ENCODE peak calls at places on chromosomes 12 and 14, in four cellular contexts. One of them, this sample, is unnamed.

GRCh38 chr12:39816671-39817185 is 197.1 kb upstream of the ABCD2 start:
- DNase-seq in activated T-cell treated with anti-CD3 and anti-CD28 coated beads for 24 hours: no peak
- DNase-seq in activated gamma-delta T cell treated with Interleukin-2 at 50 U/mL for 16 hours: no peak
- DNase-seq in endodermal cell: no peak
- DNase-seq in this sample: no peak

GRCh38 chr14:74984241-74985027 is 18.3 kb upstream of the EIF2B2 start:
- DNase-seq in activated T-cell treated with anti-CD3 and anti-CD28 coated beads for 24 hours: no peak
- DNase-seq in activated gamma-delta T cell treated with Interleukin-2 at 50 U/mL for 16 hours: no peak
- DNase-seq in endodermal cell: no peak
- DNase-seq in this sample: peak; percentile 40

GRCh38 chr12:96677363-96677762 is 188.0 kb downstream of the CFAP54 start:
- DNase-seq in activated T-cell treated with anti-CD3 and anti-CD28 coated beads for 24 hours: no peak
- DNase-seq in activated gamma-delta T cell treated with Interleukin-2 at 50 U/mL for 16 hours: no peak
- DNase-seq in endodermal cell: no peak
- DNase-seq in this sample: no peak

GRCh38 chr12:103314786-103315185 is 181.0 kb downstream of the C12orf42 start:
- DNase-seq in activated T-cell treated with anti-CD3 and anti-CD28 coated beads for 24 hours: no peak
- DNase-seq in activated gamma-delta T cell treated with Interleukin-2 at 50 U/mL for 16 hours: no peak
- DNase-seq in endodermal cell: no peak
- DNase-seq in this sample: no peak

GRCh38 chr12:118164798-118165486 is 29.0 kb downstream of the PEBP1 start:
- DNase-seq in activated T-cell treated with anti-CD3 and anti-CD28 coated beads for 24 hours: no peak
- DNase-seq in activated gamma-delta T cell treated with Interleukin-2 at 50 U/mL for 16 hours: no peak
- DNase-seq in endodermal cell: peak; percentile 88
- DNase-seq in this sample: peak; percentile 82

GRCh38 chr12:57280234-57281062 is 29.5 kb upstream of the STAC3 start:
- DNase-seq in activated T-cell treated with anti-CD3 and anti-CD28 coated beads for 24 hours: peak; percentile 73
- DNase-seq in activated gamma-delta T cell treated with Interleukin-2 at 50 U/mL for 16 hours: peak; percentile 66
- DNase-seq in endodermal cell: peak; percentile 81
- DNase-seq in this sample: peak; percentile 16

GRCh38 chr14:69101331-69101826 is 51.5 kb downstream of the DCAF5 start:
- DNase-seq in activated T-cell treated with anti-CD3 and anti-CD28 coated beads for 24 hours: no peak
- DNase-seq in activated gamma-delta T cell treated with Interleukin-2 at 50 U/mL for 16 hours: no peak
- DNase-seq in endodermal cell: no peak
- DNase-seq in this sample: peak; percentile 8

GRCh38 chr14:97413991-97414717 is 617.0 kb downstream of the VRK1 start:
- DNase-seq in activated T-cell treated with anti-CD3 and anti-CD28 coated beads for 24 hours: no peak
- DNase-seq in activated gamma-delta T cell treated with Interleukin-2 at 50 U/mL for 16 hours: no peak
- DNase-seq in endodermal cell: peak; percentile 79
- DNase-seq in this sample: peak; percentile 60

This sample was measured in H7.